ENCODE peak calls at places on chromosome 9, in nine cellular contexts. One of them, this sample, is unnamed.
A peak's percentile ranks its signal among the peaks of the same experiment; 100 is the strongest.

GRCh38 chr9:110217656-110218099 is 9.7 kb upstream of the C9orf152 start:
- DNase-seq in coronary artery: no peak
- DNase-seq in epithelial cell of esophagus: peak; percentile 34
- DNase-seq in foreskin fibroblast: peak; percentile 65
- DNase-seq in colonic mucosa: no peak
- DNase-seq in A673: peak; percentile 38
- DNase-seq in heart right ventricle: no peak
- DNase-seq in mammary epithelial cell: peak; percentile 22
- DNase-seq in cardiac fibroblast: peak; percentile 74
- DNase-seq in this sample: peak; percentile 59

GRCh38 chr9:83639266-83639665 is 16.3 kb downstream of the IDNK start:
- DNase-seq in epithelial cell of esophagus: no peak
- DNase-seq in coronary artery: no peak
- DNase-seq in A673: no peak
- DNase-seq in foreskin fibroblast: no peak
- DNase-seq in heart right ventricle: no peak
- DNase-seq in mammary epithelial cell: no peak
- DNase-seq in cardiac fibroblast: no peak
- DNase-seq in colonic mucosa: no peak
- DNase-seq in this sample: no peak

GRCh38 chr9:79769476-79770275 is 197.9 kb downstream of the TLE4 start:
- DNase-seq in colonic mucosa: no peak
- DNase-seq in foreskin fibroblast: peak; percentile 20
- DNase-seq in A673: no peak
- DNase-seq in coronary artery: no peak
- DNase-seq in cardiac fibroblast: no peak
- DNase-seq in mammary epithelial cell: no peak
- DNase-seq in heart right ventricle: no peak
- DNase-seq in epithelial cell of esophagus: peak; percentile 59
- DNase-seq in this sample: no peak

GRCh38 chr9:14428781-14429230 is 114.9 kb upstream of the NFIB start:
- DNase-seq in cardiac fibroblast: peak; percentile 89
- DNase-seq in foreskin fibroblast: peak; percentile 85
- DNase-seq in A673: peak; percentile 77
- DNase-seq in coronary artery: peak; percentile 79
- DNase-seq in mammary epithelial cell: peak; percentile 21
- DNase-seq in heart right ventricle: peak; percentile 81
- DNase-seq in epithelial cell of esophagus: peak; percentile 69
- DNase-seq in colonic mucosa: peak; percentile 64
- DNase-seq in this sample: peak; percentile 74

GRCh38 chr9:131028931-131029573 is 20.1 kb downstream of the LAMC3 start:
- DNase-seq in epithelial cell of esophagus: no peak
- DNase-seq in cardiac fibroblast: no peak
- DNase-seq in foreskin fibroblast: no peak
- DNase-seq in heart right ventricle: no peak
- DNase-seq in colonic mucosa: no peak
- DNase-seq in mammary epithelial cell: no peak
- DNase-seq in A673: no peak
- DNase-seq in coronary artery: no peak
- DNase-seq in this sample: no peak

GRCh38 chr9:87862536-87863268 is 20.0 kb upstream of the SPATA31E1 start:
- DNase-seq in coronary artery: no peak
- DNase-seq in epithelial cell of esophagus: peak; percentile 83
- DNase-seq in mammary epithelial cell: peak; percentile 90
- DNase-seq in colonic mucosa: no peak
- DNase-seq in heart right ventricle: no peak
- DNase-seq in A673: no peak
- DNase-seq in cardiac fibroblast: peak; percentile 64
- DNase-seq in foreskin fibroblast: peak; percentile 88
- DNase-seq in this sample: peak; percentile 69

GRCh38 chr9:79382468-79382867 is 189.3 kb upstream of the TLE4 start:
- DNase-seq in cardiac fibroblast: no peak
- DNase-seq in foreskin fibroblast: peak; percentile 13
- DNase-seq in colonic mucosa: no peak
- DNase-seq in A673: no peak
- DNase-seq in epithelial cell of esophagus: peak; percentile 52
- DNase-seq in coronary artery: no peak
- DNase-seq in mammary epithelial cell: peak; percentile 11
- DNase-seq in heart right ventricle: no peak
- DNase-seq in this sample: no peak

GRCh38 chr9:137742698-137743097 is 123.9 kb downstream of the EHMT1 start:
- DNase-seq in heart right ventricle: no peak
- DNase-seq in colonic mucosa: no peak
- DNase-seq in cardiac fibroblast: peak; percentile 26
- DNase-seq in coronary artery: no peak
- DNase-seq in A673: no peak
- DNase-seq in epithelial cell of esophagus: no peak
- DNase-seq in mammary epithelial cell: no peak
- DNase-seq in foreskin fibroblast: no peak
- DNase-seq in this sample: no peak

GRCh38 chr9:115849679-115850412 is 303.7 kb upstream of the PAPPA start:
- DNase-seq in cardiac fibroblast: no peak
- DNase-seq in foreskin fibroblast: peak; percentile 63
- DNase-seq in A673: no peak
- DNase-seq in colonic mucosa: no peak
- DNase-seq in coronary artery: no peak
- DNase-seq in heart right ventricle: no peak
- DNase-seq in mammary epithelial cell: no peak
- DNase-seq in epithelial cell of esophagus: no peak
- DNase-seq in this sample: peak; percentile 41

GRCh38 chr9:114701971-114702370 is 20.0 kb upstream of the TEX48 start:
- DNase-seq in A673: no peak
- DNase-seq in cardiac fibroblast: no peak
- DNase-seq in epithelial cell of esophagus: no peak
- DNase-seq in heart right ventricle: no peak
- DNase-seq in colonic mucosa: no peak
- DNase-seq in mammary epithelial cell: no peak
- DNase-seq in foreskin fibroblast: no peak
- DNase-seq in coronary artery: no peak
- DNase-seq in this sample: no peak

GRCh38 chr9:133031496-133031911 is 707 bp downstream of the GTF3C5 start:
- DNase-seq in cardiac fibroblast: no peak
- DNase-seq in epithelial cell of esophagus: peak; percentile 19
- DNase-seq in heart right ventricle: no peak
- DNase-seq in coronary artery: no peak
- DNase-seq in foreskin fibroblast: no peak
- DNase-seq in A673: peak; percentile 31
- DNase-seq in colonic mucosa: no peak
- DNase-seq in mammary epithelial cell: peak; percentile 26
- DNase-seq in this sample: no peak

GRCh38 chr9:29806941-29807625 is 2233.8 kb upstream of the C9orf72 start:
- DNase-seq in heart right ventricle: no peak
- DNase-seq in coronary artery: no peak
- DNase-seq in A673: peak; percentile 12
- DNase-seq in foreskin fibroblast: no peak
- DNase-seq in colonic mucosa: no peak
- DNase-seq in epithelial cell of esophagus: peak; percentile 87
- DNase-seq in cardiac fibroblast: no peak
- DNase-seq in mammary epithelial cell: peak; percentile 86
- DNase-seq in this sample: peak; percentile 16

GRCh38 chr9:70113403-70114022 is 69.9 kb downstream of the MAMDC2 start:
- DNase-seq in epithelial cell of esophagus: peak; percentile 79
- DNase-seq in mammary epithelial cell: no peak
- DNase-seq in heart right ventricle: peak; percentile 43
- DNase-seq in foreskin fibroblast: peak; percentile 86
- DNase-seq in colonic mucosa: peak; percentile 54
- DNase-seq in cardiac fibroblast: peak; percentile 77
- DNase-seq in A673: peak; percentile 60
- DNase-seq in coronary artery: no peak
- DNase-seq in this sample: peak; percentile 74

GRCh38 chr9:120867676-120868338 is 9.2 kb downstream of the PHF19 start:
- DNase-seq in colonic mucosa: no peak
- DNase-seq in mammary epithelial cell: no peak
- DNase-seq in foreskin fibroblast: no peak
- DNase-seq in heart right ventricle: no peak
- DNase-seq in cardiac fibroblast: no peak
- DNase-seq in A673: no peak
- DNase-seq in epithelial cell of esophagus: no peak
- DNase-seq in coronary artery: no peak
- DNase-seq in this sample: no peak

GRCh38 chr9:120869726-120870125 is 7.3 kb downstream of the PHF19 start:
- DNase-seq in coronary artery: no peak
- DNase-seq in foreskin fibroblast: no peak
- DNase-seq in colonic mucosa: no peak
- DNase-seq in mammary epithelial cell: no peak
- DNase-seq in epithelial cell of esophagus: no peak
- DNase-seq in cardiac fibroblast: no peak
- DNase-seq in heart right ventricle: no peak
- DNase-seq in A673: no peak
- DNase-seq in this sample: no peak

GRCh38 chr9:120869360-120869687 is 7.7 kb downstream of the PHF19 start:
- DNase-seq in coronary artery: no peak
- DNase-seq in foreskin fibroblast: no peak
- DNase-seq in mammary epithelial cell: no peak
- DNase-seq in A673: no peak
- DNase-seq in colonic mucosa: no peak
- DNase-seq in epithelial cell of esophagus: no peak
- DNase-seq in heart right ventricle: no peak
- DNase-seq in cardiac fibroblast: no peak
- DNase-seq in this sample: no peak

GRCh38 chr9:120868339-120868675 is 8.7 kb downstream of the PHF19 start:
- DNase-seq in heart right ventricle: no peak
- DNase-seq in cardiac fibroblast: peak; percentile 81
- DNase-seq in foreskin fibroblast: no peak
- DNase-seq in colonic mucosa: no peak
- DNase-seq in epithelial cell of esophagus: no peak
- DNase-seq in A673: no peak
- DNase-seq in coronary artery: no peak
- DNase-seq in mammary epithelial cell: no peak
- DNase-seq in this sample: no peak

GRCh38 chr9:120868676-120869359 is 8.2 kb downstream of the PHF19 start:
- DNase-seq in foreskin fibroblast: peak; percentile 97
- DNase-seq in mammary epithelial cell: peak; percentile 98
- DNase-seq in colonic mucosa: peak; percentile 99
- DNase-seq in epithelial cell of esophagus: peak; percentile 99
- DNase-seq in heart right ventricle: peak; percentile 95
- DNase-seq in A673: peak; percentile 96
- DNase-seq in cardiac fibroblast: peak; percentile 97
- DNase-seq in coronary artery: peak; percentile 99
- DNase-seq in this sample: peak; percentile 96
- TF ChIP-seq CTCF in foreskin fibroblast: peak; percentile 51
- TF ChIP-seq CTCF in mammary epithelial cell: peak; percentile 6
- TF ChIP-seq CTCF in colonic mucosa: no peak
- TF ChIP-seq CTCF in epithelial cell of esophagus: peak; percentile 48
- TF ChIP-seq CTCF in heart right ventricle: peak; percentile 52
- TF ChIP-seq CTCF in A673: peak; percentile 72
- TF ChIP-seq CTCF in cardiac fibroblast: peak; percentile 50
- TF ChIP-seq CTCF in coronary artery: no peak
- TF ChIP-seq CTCF in this sample: peak; percentile 59

GRCh38 chr9:129495422-129496186 is 125.3 kb downstream of the C9orf50 start:
- DNase-seq in colonic mucosa: peak; percentile 96
- DNase-seq in mammary epithelial cell: peak; percentile 63
- DNase-seq in epithelial cell of esophagus: peak; percentile 87
- DNase-seq in cardiac fibroblast: peak; percentile 93
- DNase-seq in heart right ventricle: peak; percentile 96
- DNase-seq in foreskin fibroblast: peak; percentile 96
- DNase-seq in coronary artery: peak; percentile 94
- DNase-seq in A673: peak; percentile 95
- DNase-seq in this sample: peak; percentile 92
- H3K4me3 ChIP-seq in colonic mucosa: peak overlapping the region; percentile 53
- H3K4me3 ChIP-seq in mammary epithelial cell: peak overlapping the region; percentile 51
- H3K4me3 ChIP-seq in epithelial cell of esophagus: peak overlapping the region; percentile 70
- H3K4me3 ChIP-seq in cardiac fibroblast: peak overlapping the region; percentile 42
- H3K4me3 ChIP-seq in heart right ventricle: peak overlapping the region; percentile 50
- H3K4me3 ChIP-seq in foreskin fibroblast: peak overlapping the region; percentile 62
- H3K4me3 ChIP-seq in coronary artery: peak overlapping the region; percentile 90
- H3K4me3 ChIP-seq in A673: peak overlapping the region; percentile 58
- H3K4me3 ChIP-seq in this sample: peak overlapping the region; percentile 25

GRCh38 chr9:121277026-121277425 is 9.1 kb downstream of the GSN start:
- DNase-seq in epithelial cell of esophagus: no peak
- DNase-seq in A673: no peak
- DNase-seq in mammary epithelial cell: no peak
- DNase-seq in foreskin fibroblast: no peak
- DNase-seq in cardiac fibroblast: no peak
- DNase-seq in heart right ventricle: no peak
- DNase-seq in coronary artery: no peak
- DNase-seq in colonic mucosa: no peak
- DNase-seq in this sample: no peak

GRCh38 chr9:121279841-121280388 is 12.0 kb downstream of the GSN start:
- DNase-seq in mammary epithelial cell: no peak
- DNase-seq in epithelial cell of esophagus: no peak
- DNase-seq in cardiac fibroblast: no peak
- DNase-seq in heart right ventricle: no peak
- DNase-seq in A673: no peak
- DNase-seq in foreskin fibroblast: no peak
- DNase-seq in coronary artery: peak; percentile 73
- DNase-seq in colonic mucosa: no peak
- DNase-seq in this sample: no peak

GRCh38 chr9:121277518-121278275 is 9.7 kb downstream of the GSN start:
- DNase-seq in heart right ventricle: no peak
- DNase-seq in A673: no peak
- DNase-seq in mammary epithelial cell: peak; percentile 37
- DNase-seq in cardiac fibroblast: peak; percentile 41
- DNase-seq in foreskin fibroblast: peak; percentile 73
- DNase-seq in coronary artery: no peak
- DNase-seq in epithelial cell of esophagus: no peak
- DNase-seq in colonic mucosa: no peak
- DNase-seq in this sample: peak; percentile 61

GRCh38 chr9:121280715-121281613 is 13.0 kb downstream of the GSN start:
- DNase-seq in coronary artery: peak; percentile 68
- DNase-seq in colonic mucosa: no peak
- DNase-seq in heart right ventricle: no peak
- DNase-seq in epithelial cell of esophagus: no peak
- DNase-seq in A673: no peak
- DNase-seq in cardiac fibroblast: no peak
- DNase-seq in mammary epithelial cell: no peak
- DNase-seq in foreskin fibroblast: no peak
- DNase-seq in this sample: no peak

DNA sequence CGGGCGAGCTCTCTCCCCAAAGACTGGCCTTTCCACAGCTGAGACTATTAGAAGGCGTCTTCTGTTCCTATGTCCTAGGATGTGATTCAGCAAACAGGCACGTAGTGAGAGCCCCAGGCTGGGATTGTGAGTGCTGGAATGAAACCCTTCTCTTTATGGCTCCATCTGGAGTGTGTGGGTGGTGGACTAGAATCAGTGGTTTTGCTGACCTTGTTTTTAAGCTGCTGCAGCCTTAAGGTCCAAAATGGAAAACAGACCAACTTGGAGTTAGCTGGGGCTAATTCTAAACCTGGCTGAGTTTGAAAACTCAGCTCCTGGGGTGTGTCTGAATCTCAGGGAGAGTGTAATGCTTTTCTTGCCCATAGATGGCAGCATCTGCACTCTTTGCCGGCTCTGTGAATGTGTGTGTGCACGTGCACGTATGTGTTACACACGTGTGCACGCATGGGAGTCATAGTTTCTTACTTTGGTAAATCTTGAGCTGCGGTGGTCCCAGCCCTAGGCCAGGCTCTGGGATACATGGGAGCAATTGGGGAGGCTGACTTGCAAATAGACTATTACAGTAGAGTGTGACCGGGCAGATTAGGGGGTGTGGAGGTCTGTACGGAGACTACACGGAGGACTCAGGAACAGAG is 10.7 kb downstream of the GSN start:
- DNase-seq in epithelial cell of esophagus: peak; percentile 95
- DNase-seq in foreskin fibroblast: peak; percentile 99
- DNase-seq in cardiac fibroblast: peak; percentile 96
- DNase-seq in mammary epithelial cell: peak; percentile 98
- DNase-seq in A673: peak; percentile 86
- DNase-seq in coronary artery: peak; percentile 88
- DNase-seq in heart right ventricle: peak; percentile 83
- DNase-seq in colonic mucosa: peak; percentile 83
- DNase-seq in this sample: peak; percentile 99
- TF ChIP-seq CTCF in epithelial cell of esophagus: peak; percentile 89
- TF ChIP-seq CTCF in foreskin fibroblast: peak; percentile 81
- TF ChIP-seq CTCF in cardiac fibroblast: peak; percentile 88
- TF ChIP-seq CTCF in mammary epithelial cell: peak; percentile 88
- TF ChIP-seq CTCF in A673: peak; percentile 89
- TF ChIP-seq CTCF in coronary artery: peak; percentile 74
- TF ChIP-seq CTCF in heart right ventricle: peak; percentile 76
- TF ChIP-seq CTCF in colonic mucosa: peak; percentile 82
- TF ChIP-seq CTCF in this sample: peak; percentile 82

GRCh38 chr9:18489861-18490260 is 15.9 kb downstream of the ADAMTSL1 start:
- DNase-seq in foreskin fibroblast: peak; percentile 76
- DNase-seq in coronary artery: no peak
- DNase-seq in A673: no peak
- DNase-seq in epithelial cell of esophagus: no peak
- DNase-seq in heart right ventricle: no peak
- DNase-seq in cardiac fibroblast: peak; percentile 44
- DNase-seq in mammary epithelial cell: no peak
- DNase-seq in colonic mucosa: no peak
- DNase-seq in this sample: peak; percentile 74
- H3K4me3 ChIP-seq in foreskin fibroblast: no peak overlapping the region
- H3K4me3 ChIP-seq in coronary artery: no peak overlapping the region
- H3K4me3 ChIP-seq in A673: no peak overlapping the region
- H3K4me3 ChIP-seq in epithelial cell of esophagus: no peak overlapping the region
- H3K4me3 ChIP-seq in heart right ventricle: no peak overlapping the region
- H3K4me3 ChIP-seq in cardiac fibroblast: no peak overlapping the region
- H3K4me3 ChIP-seq in mammary epithelial cell: no peak overlapping the region
- H3K4me3 ChIP-seq in colonic mucosa: no peak overlapping the region
- H3K4me3 ChIP-seq in this sample: no peak overlapping the region